ENCODE peak calls at places on chromosomes 16 and 17, in seven cellular contexts. N is effector memory CD8-positive, alpha-beta T cell; F is activated T-helper 9 cell treated with anti-CD3 and anti-CD28 coated beads, Interleukin-2, amount 50 U/mL, for 16 hours; L is globus pallidus; C is colonic mucosa; R is ACHN; K is stimulated activated naive CD8-positive, alpha-beta T cell treated with anti-CD3 and anti-CD28 coated beads, Interleukin-15, Interleukin-2, amounts not matched to agents 100 U/mL and 50 U/mL, for 24 hours. I is an unnamed sample.
A peak's percentile ranks its signal among the peaks of the same experiment; 100 is the strongest.

GRCh38 chr16:64545769-64546168 is 576.1 kb downstream of the CDH11 start:
- DNase-seq in C (no peak), R (no peak), N (no peak), F (no peak), L (no peak), K (no peak), I (no peak)

GRCh38 chr17:79606487-79606886 is 4.4 kb downstream of the RBFOX3 start:
- DNase-seq in K (no peak), N (no peak), R (no peak), C (no peak), F (no peak), L (no peak), I (no peak)

GRCh38 chr17:83136156-83136555 is 56.7 kb downstream of the METRNL start:
- DNase-seq in R (no peak), N (no peak), F (no peak), L (no peak), C (peak; percentile 13), K (no peak), I (no peak)

GRCh38 chr17:2101448-2102257 is 46.8 kb downstream of the HIC1 start:
- DNase-seq in F (no peak), K (peak; percentile 43), N (no peak), R (peak; percentile 86), C (peak; percentile 96), L (no peak), I (no peak)

GRCh38 chr16:10182186-10182683 is at the start of gene GRIN2A:
- DNase-seq in K (no peak), C (no peak), L (peak; percentile 23), N (no peak), R (no peak), F (no peak), I (no peak)

GRCh38 chr16:49277386-49277742 is 4.3 kb downstream of the CBLN1 start:
- DNase-seq in K (no peak), L (no peak), F (no peak), N (no peak), R (no peak), C (no peak), I (no peak)

GRCh38 chr16:30112197-30113030 is 923 bp downstream of the GDPD3 start:
- DNase-seq in K (peak; percentile 87), N (peak; percentile 30), R (peak; percentile 60), F (peak; percentile 43), L (no peak), C (peak; percentile 83), I (peak; percentile 53)

GRCh38 chr17:45243750-45244149 is 18.1 kb downstream of the SPATA32 start:
- DNase-seq in C (peak; percentile 88), N (no peak), R (no peak), K (no peak), L (no peak), F (no peak), I (no peak)

GRCh38 chr17:61400058-61400785 is 579 bp downstream of the TBX2 start:
- DNase-seq in L (no peak), R (peak; percentile 33), N (no peak), F (no peak), K (no peak), C (no peak), I (no peak)

I was measured in HTR-8/SVneo.